ENCODE peak calls at places on chromosomes 6 and 20, in eight cellular contexts. S is H7; J is stimulated activated CD4-positive, alpha-beta T cell treated with anti-CD3 and anti-CD28 coated beads, Interleukin-2, amount 100 ng/mL, for 24 hours; V is GOT3; T is amniotic stem cell; O is fibroblast of lung; U is NCI-H446 treated with DMSO at 0.1 percent for 48 hours; E is NCI-H1105. L is an unnamed sample.

GRCh38 chr20:47468290-47469050 is 33.2 kb upstream of the NCOA3 start:
- DNase-seq in S (no peak), J (no peak), V (no peak), T (no peak), O (no peak), U (no peak), E (no peak), L (no peak)

GRCh38 chr20:19710336-19710721 is 47.7 kb upstream of the RIN2 start:
- DNase-seq in S (no peak), J (no peak), V (no peak), T (no peak), O (no peak), U (no peak), E (no peak), L (peak; percentile 22)

GRCh38 chr20:8616792-8617191 is 452.1 kb upstream of the PLCB4 start:
- DNase-seq in S (no peak), J (no peak), V (no peak), T (no peak), O (no peak), U (peak; percentile 34), E (no peak), L (no peak)

GRCh38 chr6:112563368-112563767 is 216.2 kb downstream of the RFPL4B start:
- DNase-seq in S (peak; percentile 10), J (no peak), V (no peak), T (no peak), O (peak; percentile 93), U (no peak), E (no peak), L (no peak)

GRCh38 chr6:40719671-40720374 is 132.7 kb upstream of the LRFN2 start:
- DNase-seq in S (no peak), J (no peak), V (no peak), T (no peak), O (peak; percentile 55), U (no peak), E (no peak), L (no peak)

GRCh38 chr6:154555075-154555677 is 44.7 kb upstream of the CNKSR3 start:
- DNase-seq in S (peak; percentile 18), J (no peak), V (no peak), T (peak; percentile 69), O (peak; percentile 34), U (no peak), E (no peak), L (no peak)

GRCh38 chr6:169253745-169254238 is at the start of gene THBS2:
- DNase-seq in S (peak; percentile 75), J (no peak), V (peak; percentile 44), T (peak; percentile 87), O (peak; percentile 97), U (no peak), E (no peak), L (no peak)

GRCh38 chr20:63051186-63051860 is 44.6 kb upstream of the BHLHE23 start:
- DNase-seq in S (no peak), J (no peak), V (no peak), T (no peak), O (no peak), U (no peak), E (no peak), L (no peak)

GRCh38 chr20:44805335-44805734 is 5.0 kb downstream of the RIMS4 start:
- DNase-seq in S (no peak), J (no peak), V (no peak), T (no peak), O (no peak), U (no peak), E (no peak), L (no peak)

GRCh38 chr20:53001502-53002301 is 29.5 kb downstream of the TSHZ2 start:
- DNase-seq in S (no peak), J (no peak), V (no peak), T (no peak), O (peak; percentile 90), U (no peak), E (no peak), L (no peak)

GRCh38 chr6:13371421-13372072 is 43.2 kb upstream of the TBC1D7 start:
- DNase-seq in S (no peak), J (no peak), V (no peak), T (no peak), O (no peak), U (no peak), E (no peak), L (no peak)

GRCh38 chr6:27188885-27189418 is 58.5 kb upstream of the PRSS16 start:
- DNase-seq in S (peak; percentile 78), J (peak; percentile 61), V (no peak), T (peak; percentile 76), O (peak; percentile 73), U (peak; percentile 64), E (peak; percentile 79), L (peak; percentile 76)

GRCh38 chr6:56046576-56046975 is 171.2 kb upstream of the BMP5 start:
- DNase-seq in S (no peak), J (no peak), V (no peak), T (no peak), O (peak; percentile 88), U (no peak), E (no peak), L (peak; percentile 86)

L was measured in ascending aorta.